ENCODE peak calls at places on chromosomes 13 and 19, in four cellular contexts. C is tibial artery, E is GM23338, F is heart right ventricle. X is an unnamed sample.

GRCh38 chr13:21672811-21673591 is 2.1 kb downstream of the FGF9 start:
- DNase-seq in C (no peak), E (no peak), F (no peak), X (no peak)

GRCh38 chr13:51801631-51802099 is 2.3 kb downstream of the DHRS12 start:
- DNase-seq in C (peak; percentile 92), E (no peak), F (peak; percentile 80), X (peak; percentile 80)

GRCh38 chr13:106566682-106567420 is 1.1 kb downstream of the ARGLU1 start:
- DNase-seq in C (peak; percentile 81), E (peak; percentile 75), F (peak; percentile 65), X (peak; percentile 86)

GRCh38 chr19:4705413-4706131 is 18.1 kb downstream of the DPP9 start:
- DNase-seq in C (no peak), E (no peak), F (no peak), X (peak; percentile 50)

GRCh38 chr19:41940443-41941409 is 12.5 kb upstream of the ERFL start:
- DNase-seq in C (no peak), E (peak; percentile 17), F (no peak), X (no peak)

GRCh38 chr19:34661357-34661756 is 15.6 kb downstream of the SCGB2B2 start:
- DNase-seq in C (no peak), E (no peak), F (no peak), X (no peak)

GRCh38 chr19:14056741-14057356 is 5.0 kb downstream of the PALM3 start:
- DNase-seq in C (no peak), E (peak; percentile 43), F (no peak), X (no peak)

GRCh38 chr19:45768644-45769053 is 403 bp downstream of the SIX5 start:
- DNase-seq in C (no peak), E (peak; percentile 51), F (no peak), X (peak; percentile 87)

GRCh38 chr19:56725829-56726424 is 54.4 kb upstream of the ZNF835 start:
- DNase-seq in C (no peak), E (no peak), F (no peak), X (no peak)

GRCh38 chr13:100600461-100600860 is 11.9 kb upstream of the GGACT start:
- DNase-seq in C (no peak), E (no peak), F (no peak), X (no peak)

GRCh38 chr13:45331981-45332830 is 8.8 kb downstream of the TPT1 start:
- DNase-seq in C (no peak), E (no peak), F (no peak), X (no peak)

GRCh38 chr13:50577806-50578205 is 265.7 kb downstream of the DLEU7 start:
- DNase-seq in C (no peak), E (no peak), F (no peak), X (no peak)

GRCh38 chr13:20964904-20965303 is 62.4 kb upstream of the XPO4 start:
- DNase-seq in C (no peak), E (no peak), F (no peak), X (no peak)

GRCh38 chr13:27556109-27556508 is 64.2 kb downstream of the LNX2 start:
- DNase-seq in C (peak; percentile 70), E (no peak), F (peak; percentile 12), X (peak; percentile 46)

GRCh38 chr19:13096968-13097330 is 5.7 kb downstream of the LYL1 start:
- DNase-seq in C (no peak), E (no peak), F (no peak), X (peak; percentile 46)

GRCh38 chr19:40614595-40615411 is 13.6 kb downstream of the LTBP4 start:
- DNase-seq in C (peak; percentile 93), E (peak; percentile 96), F (peak; percentile 90), X (peak; percentile 95)

GRCh38 chr19:17026706-17027427 is at the start of gene CPAMD8:
- DNase-seq in C (no peak), E (peak; percentile 69), F (peak; percentile 11), X (no peak)

GRCh38 chr19:32168111-32168510 is 177.3 kb upstream of the ZNF507 start:
- DNase-seq in C (no peak), E (no peak), F (no peak), X (no peak)

GRCh38 chr13:39452834-39453233 is 150.2 kb downstream of the LHFPL6 start:
- DNase-seq in C (no peak), E (no peak), F (peak; percentile 22), X (no peak)

GRCh38 chr13:41842029-41842428 is 118.9 kb downstream of the VWA8 start:
- DNase-seq in C (no peak), E (no peak), F (no peak), X (no peak)

GRCh38 chr13:91988331-91988730 is 589.9 kb downstream of the GPC5 start:
- DNase-seq in C (no peak), E (no peak), F (no peak), X (no peak)

GRCh38 chr13:98514268-98514667 is 62.6 kb downstream of the STK24 start:
- DNase-seq in C (no peak), E (no peak), F (no peak), X (no peak)

GRCh38 chr19:54478677-54479266 is 5.7 kb upstream of the CDC42EP5 start:
- DNase-seq in C (no peak), E (peak; percentile 93), F (no peak), X (no peak)

GRCh38 chr19:4064551-4065260 is 2.0 kb downstream of the ZBTB7A start:
- DNase-seq in C (no peak), E (peak; percentile 59), F (peak; percentile 70), X (peak; percentile 87)

GRCh38 chr19:38032951-38033350 is 125.9 kb downstream of the SIPA1L3 start:
- DNase-seq in C (no peak), E (no peak), F (no peak), X (no peak)
- H3K4me3 ChIP-seq in C (no peak overlapping the region), E (no peak overlapping the region), F (no peak overlapping the region), X (no peak overlapping the region)

GRCh38 chr19:2360876-2361232 is 789 bp downstream of the TMPRSS9 start:
- DNase-seq in C (no peak), E (no peak), F (no peak), X (no peak)
- H3K4me1 ChIP-seq in C (no peaks in the 10 kb centered on the region), E (no peaks in the 10 kb centered on the region), F (no peaks in the 10 kb centered on the region), X (no peaks in the 10 kb centered on the region)

GRCh38 chr19:52941941-52942370 is 18.7 kb upstream of the ZNF888 start:
- DNase-seq in C (peak; percentile 71), E (peak; percentile 65), F (peak; percentile 22), X (peak; percentile 70)

GRCh38 chr19:52943884-52944643 is 18.6 kb downstream of the ZNF816 start:
- DNase-seq in C (peak; percentile 16), E (peak; percentile 71), F (no peak), X (no peak)

GRCh38 chr19:52942371-52943133 is 19.3 kb upstream of the ZNF888 start:
- DNase-seq in C (peak; percentile 97), E (peak; percentile 93), F (peak; percentile 92), X (peak; percentile 98)

GRCh38 chr19:52945652-52946321 is 16.9 kb downstream of the ZNF816 start:
- DNase-seq in C (no peak), E (no peak), F (no peak), X (no peak)

DNA sequence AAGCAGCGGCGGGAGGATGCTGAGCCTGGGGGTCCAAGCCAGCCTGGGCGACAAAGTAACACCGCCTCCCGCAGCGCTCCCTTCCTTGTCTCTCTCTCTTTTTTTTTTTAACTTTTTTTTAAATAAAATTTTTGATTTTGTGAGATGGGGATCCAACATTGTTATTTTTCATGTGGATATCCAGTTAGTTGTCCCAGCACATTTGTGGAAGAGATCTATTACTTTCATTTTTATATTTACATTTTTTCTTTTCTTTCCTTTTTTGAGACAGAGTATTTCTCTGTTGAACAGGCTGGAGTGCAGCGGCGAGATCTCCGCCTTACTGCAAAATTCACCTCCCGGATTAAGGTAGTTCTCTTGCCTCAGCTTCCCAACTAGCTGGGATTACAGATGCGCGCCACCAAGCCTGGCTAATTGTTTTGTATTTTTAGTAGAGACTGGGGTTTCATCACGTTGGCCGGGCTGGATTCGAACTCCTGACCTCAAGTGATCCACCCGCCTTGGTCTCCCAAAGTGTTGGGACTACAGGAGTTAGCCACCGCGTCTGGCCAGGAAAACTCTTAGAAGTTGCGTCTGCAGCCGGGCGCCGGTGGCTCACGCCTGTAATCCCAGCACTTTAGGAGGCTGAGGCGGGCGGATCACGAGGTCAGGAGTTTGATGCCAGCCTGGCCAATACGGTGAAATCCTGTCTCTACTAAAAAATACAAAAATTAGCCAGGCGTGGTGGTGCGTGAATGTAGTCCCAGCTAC is 19.4 kb downstream of the ZNF816 start:
- DNase-seq in C (peak; percentile 51), E (no peak), F (no peak), X (no peak)
- H3K4me3 ChIP-seq in C (peak overlapping the region; percentile 73), E (peak overlapping the region; percentile 97), F (peak overlapping the region; percentile 74), X (peak overlapping the region; percentile 88)

GRCh38 chr19:638901-639250 is 803 bp upstream of the FGF22 start:
- DNase-seq in C (no peak), E (no peak), F (no peak), X (no peak)

GRCh38 chr19:641702-642101 is 2.0 kb downstream of the FGF22 start:
- DNase-seq in C (no peak), E (no peak), F (no peak), X (no peak)

GRCh38 chr19:640156-640548 is 473 bp downstream of the FGF22 start:
- DNase-seq in C (no peak), E (no peak), F (no peak), X (no peak)

GRCh38 chr19:640606-641170 is 1.0 kb downstream of the FGF22 start:
- DNase-seq in C (no peak), E (no peak), F (no peak), X (no peak)

GRCh38 chr19:639251-640155 is at the start of gene FGF22:
- DNase-seq in C (peak; percentile 97), E (peak; percentile 96), F (peak; percentile 92), X (peak; percentile 93)
- H3K4me1 ChIP-seq in C (no peaks in the 10 kb centered on the region), E (no peaks in the 10 kb centered on the region), F (peaks cover 12% of the 10 kb centered on the region), X (peaks cover 3% of the 10 kb centered on the region)

GRCh38 chr13:74131206-74131605 is 3.0 kb downstream of the KLF12 start:
- DNase-seq in C (no peak), E (no peak), F (peak; percentile 13), X (no peak)

GRCh38 chr13:74132152-74132767 is 1.9 kb downstream of the KLF12 start:
- DNase-seq in C (no peak), E (peak; percentile 21), F (no peak), X (no peak)

GRCh38 chr13:74132768-74133656 is 1.2 kb downstream of the KLF12 start:
- DNase-seq in C (peak; percentile 71), E (peak; percentile 68), F (peak; percentile 37), X (peak; percentile 71)

GRCh38 chr13:74129500-74130144 is 4.6 kb downstream of the KLF12 start:
- DNase-seq in C (no peak), E (no peak), F (peak; percentile 12), X (peak; percentile 37)

DNA sequence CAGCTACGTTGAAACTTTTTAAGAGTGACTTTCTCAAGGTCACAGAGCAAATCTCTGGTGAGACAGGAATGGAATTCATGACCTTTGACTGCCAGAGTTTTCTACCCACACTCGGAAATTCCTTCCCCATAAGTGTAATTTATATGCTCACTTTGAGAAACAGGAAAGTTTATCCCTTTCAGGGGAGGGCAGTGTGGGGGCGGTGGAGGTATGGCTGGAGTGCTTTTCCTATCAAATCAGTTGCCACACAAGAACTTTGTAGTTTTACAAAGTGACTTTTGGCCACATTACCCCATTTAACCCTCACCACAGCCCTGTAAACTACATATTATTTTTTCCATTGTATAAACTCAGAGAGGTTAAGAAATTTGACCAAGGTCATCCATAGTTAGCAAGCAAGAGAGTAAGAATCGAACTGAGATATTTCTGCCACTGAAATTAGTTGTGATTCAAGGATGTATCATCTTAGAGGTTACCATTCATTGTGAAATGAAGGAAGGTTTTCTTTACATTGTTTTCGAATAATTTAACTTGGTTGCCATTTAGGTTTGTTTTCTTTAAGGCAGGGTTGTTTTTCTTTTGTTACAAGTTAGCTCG is 5.9 kb downstream of the KLF12 start:
- DNase-seq in C (no peak), E (no peak), F (no peak), X (no peak)
- H3K4me3 ChIP-seq in C (no peak overlapping the region), E (no peak overlapping the region), F (no peak overlapping the region), X (no peak overlapping the region)